ENCODE peak calls at places on chromosome 1, in eight cellular contexts. Z is spleen, N is uterus, F is A549, U is H1, H is H7, P is body of pancreas, W is adipocyte. L is an unnamed sample.
A peak's percentile ranks its signal among the peaks of the same experiment; 100 is the strongest.

GRCh38 chr1:91569411-91570104 is 68.9 kb downstream of the CDC7 start:
- DNase-seq in Z (no peak), N (peak; percentile 65), F (peak; percentile 25), U (no peak), H (no peak), P (peak; percentile 31), W (peak; percentile 84), L (no peak)

GRCh38 chr1:184800876-184801275 is 46.2 kb upstream of the EDEM3 start:
- DNase-seq in Z (no peak), N (no peak), F (no peak), U (no peak), H (no peak), P (no peak), W (no peak), L (no peak)

GRCh38 chr1:93581917-93582850 is 99.5 kb downstream of the BCAR3 start:
- DNase-seq in Z (peak; percentile 62), N (no peak), F (no peak), U (no peak), H (no peak), P (no peak), W (no peak), L (no peak)

GRCh38 chr1:60936052-60936619 is 146.2 kb upstream of the NFIA start:
- DNase-seq in Z (no peak), N (no peak), F (no peak), U (no peak), H (no peak), P (no peak), W (peak; percentile 71), L (no peak)

GRCh38 chr1:174988539-174988938 is 11.2 kb upstream of the CACYBP start:
- DNase-seq in Z (no peak), N (no peak), F (no peak), U (no peak), H (no peak), P (no peak), W (no peak), L (no peak)

GRCh38 chr1:26302733-26303405 is 3.6 kb downstream of the UBXN11 start:
- DNase-seq in Z (no peak), N (no peak), F (no peak), U (no peak), H (peak; percentile 51), P (no peak), W (peak; percentile 44), L (no peak)

GRCh38 chr1:223211323-223211985 is 68.4 kb upstream of the TLR5 start:
- DNase-seq in Z (no peak), N (no peak), F (no peak), U (no peak), H (no peak), P (no peak), W (no peak), L (no peak)

GRCh38 chr1:232915212-232915611 is 35.2 kb upstream of the NTPCR start:
- DNase-seq in Z (no peak), N (no peak), F (no peak), U (no peak), H (no peak), P (no peak), W (no peak), L (no peak)

GRCh38 chr1:211326528-211327340 is at the start of gene TRAF5:
- DNase-seq in Z (peak; percentile 92), N (peak; percentile 63), F (peak; percentile 37), U (peak; percentile 82), H (peak; percentile 89), P (peak; percentile 60), W (peak; percentile 81), L (peak; percentile 80)

GRCh38 chr1:83130886-83131691 is 867.8 kb downstream of the TTLL7 start:
- DNase-seq in Z (no peak), N (no peak), F (no peak), U (no peak), H (no peak), P (no peak), W (no peak), L (no peak)

GRCh38 chr1:34874581-34874980 is 15.0 kb upstream of the SMIM12 start:
- DNase-seq in Z (no peak), N (no peak), F (no peak), U (no peak), H (no peak), P (no peak), W (no peak), L (no peak)

GRCh38 chr1:36493524-36493923 is 10.8 kb upstream of the CSF3R start:
- DNase-seq in Z (peak; percentile 6), N (no peak), F (no peak), U (no peak), H (no peak), P (no peak), W (no peak), L (no peak)

GRCh38 chr1:228318823-228319241 is 87.8 kb downstream of the TRIM11 start:
- DNase-seq in Z (peak; percentile 73), N (no peak), F (no peak), U (no peak), H (no peak), P (peak; percentile 9), W (no peak), L (no peak)

GRCh38 chr1:64539808-64540207 is 69.9 kb downstream of the CACHD1 start:
- DNase-seq in Z (no peak), N (peak; percentile 78), F (no peak), U (no peak), H (no peak), P (peak; percentile 87), W (peak; percentile 71), L (peak; percentile 38)

GRCh38 chr1:218670875-218671274 is 325.7 kb downstream of the TGFB2 start:
- DNase-seq in Z (no peak), N (no peak), F (no peak), U (no peak), H (no peak), P (no peak), W (no peak), L (no peak)

GRCh38 chr1:64041366-64042131 is 161.9 kb upstream of the UBE2U start:
- DNase-seq in Z (no peak), N (no peak), F (no peak), U (no peak), H (no peak), P (no peak), W (no peak), L (no peak)

GRCh38 chr1:155057104-155057503 is 6.0 kb downstream of the ADAM15 start:
- DNase-seq in Z (no peak), N (no peak), F (no peak), U (no peak), H (no peak), P (no peak), W (no peak), L (no peak)
- H3K4me3 ChIP-seq in Z (no peak overlapping the region), N (no peak overlapping the region), F (no peak overlapping the region), U (no peak overlapping the region), H (no peak overlapping the region), P (no peak overlapping the region), W (no peak overlapping the region), L (no peak overlapping the region)

GRCh38 chr1:170261669-170262068 is 115.9 kb downstream of the NTMT2 start:
- DNase-seq in Z (no peak), N (no peak), F (no peak), U (no peak), H (no peak), P (no peak), W (peak; percentile 27), L (no peak)
- H3K4me3 ChIP-seq in Z (no peak overlapping the region), N (no peak overlapping the region), F (no peak overlapping the region), U (no peak overlapping the region), H (no peak overlapping the region), P (no peak overlapping the region), W (peak overlapping the region; percentile 13), L (no peak overlapping the region)

DNA sequence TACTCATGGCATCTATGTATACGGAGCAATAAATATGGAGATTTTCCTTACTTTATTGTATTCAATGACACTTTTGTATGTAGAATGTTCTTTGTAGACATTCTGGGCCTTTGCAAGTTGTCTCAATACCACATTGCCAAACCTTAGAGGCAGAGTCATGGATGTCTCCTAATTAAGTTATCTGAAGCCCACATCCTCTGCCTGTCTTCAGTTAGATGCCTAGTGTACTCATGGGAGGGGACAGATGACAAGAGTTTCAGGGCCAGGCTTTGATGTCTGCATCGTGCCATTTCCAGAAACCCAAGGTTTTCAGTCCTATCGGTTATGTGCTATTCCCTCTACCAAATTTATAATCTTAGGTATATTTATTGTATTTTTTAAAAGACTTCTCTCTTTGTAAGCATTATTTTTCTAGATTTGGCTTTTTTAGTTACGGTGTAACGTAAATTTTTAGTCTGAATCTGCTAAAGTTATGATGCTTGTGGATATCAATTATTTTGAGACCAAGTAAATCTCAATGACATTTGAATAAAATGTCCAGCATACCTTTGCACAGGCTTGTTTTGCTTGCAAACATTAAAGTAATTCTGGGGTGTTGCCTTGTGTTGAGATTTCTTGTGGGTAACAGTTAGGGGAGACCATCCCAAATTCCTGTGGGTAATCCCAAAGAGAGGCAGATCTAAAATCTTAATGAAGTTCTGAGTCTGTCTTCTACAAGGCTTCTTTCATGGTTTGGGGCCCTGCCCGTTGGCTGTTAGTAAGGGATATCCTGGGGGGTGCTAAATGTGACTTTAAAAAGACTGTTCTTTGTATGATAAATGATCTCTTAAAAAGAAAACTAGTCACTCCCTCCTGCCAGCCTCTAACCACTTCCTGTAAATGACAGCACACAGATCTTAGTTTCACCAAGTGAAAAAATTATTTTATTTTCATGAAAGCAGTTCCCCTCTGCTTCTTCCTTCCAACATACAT is 8.0 kb upstream of the MACF1 start:
- DNase-seq in Z (no peak), N (no peak), F (no peak), U (no peak), H (no peak), P (no peak), W (peak; percentile 46), L (no peak)
- H3K4me3 ChIP-seq in Z (no peak overlapping the region), N (no peak overlapping the region), F (no peak overlapping the region), U (no peak overlapping the region), H (no peak overlapping the region), P (no peak overlapping the region), W (no peak overlapping the region), L (no peak overlapping the region)

GRCh38 chr1:14922942-14923341 is 230.6 kb upstream of the TMEM51 start:
- DNase-seq in Z (no peak), N (no peak), F (no peak), U (no peak), H (no peak), P (no peak), W (no peak), L (no peak)

GRCh38 chr1:14924012-14924452 is 229.5 kb upstream of the TMEM51 start:
- DNase-seq in Z (peak; percentile 89), N (peak; percentile 63), F (peak; percentile 70), U (no peak), H (peak; percentile 96), P (peak; percentile 81), W (peak; percentile 95), L (peak; percentile 29)

GRCh38 chr1:14924455-14925325 is 228.9 kb upstream of the TMEM51 start:
- DNase-seq in Z (peak; percentile 81), N (peak; percentile 30), F (peak; percentile 43), U (no peak), H (peak; percentile 90), P (peak; percentile 68), W (peak; percentile 86), L (peak; percentile 21)

GRCh38 chr1:14925336-14926136 is 228.0 kb upstream of the TMEM51 start:
- DNase-seq in Z (no peak), N (no peak), F (no peak), U (no peak), H (no peak), P (no peak), W (no peak), L (no peak)

DNA sequence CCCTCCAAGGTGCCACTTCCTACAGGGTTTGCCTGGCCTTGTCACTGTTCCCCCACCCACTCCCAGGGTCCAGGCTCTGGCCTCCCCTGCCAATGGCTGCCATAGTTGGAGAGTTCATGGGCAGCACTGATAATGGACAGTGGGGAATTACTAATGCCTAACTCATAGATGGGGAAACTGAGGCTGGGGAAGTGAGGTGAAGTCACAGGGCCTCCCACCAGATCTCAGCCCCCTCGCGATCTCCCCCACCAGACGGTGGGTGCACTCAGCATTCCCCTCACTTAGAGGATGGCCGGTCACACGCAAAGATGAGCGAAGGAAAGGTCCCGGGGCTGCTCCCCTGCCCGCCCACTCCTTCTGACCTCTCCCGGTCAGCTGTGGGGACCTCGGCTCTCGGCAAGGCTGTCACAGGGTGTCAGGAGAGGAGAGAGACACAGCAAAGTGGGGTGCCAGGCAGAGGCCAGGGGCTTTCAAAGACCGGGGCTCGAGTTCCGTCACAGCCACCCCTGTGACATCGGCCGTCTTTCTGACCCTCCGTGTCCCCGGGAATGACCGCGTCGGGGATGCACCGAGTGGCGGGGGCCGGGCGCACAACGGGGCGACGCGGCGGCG is 230.0 kb upstream of the TMEM51 start:
- DNase-seq in Z (no peak), N (no peak), F (no peak), U (no peak), H (no peak), P (no peak), W (no peak), L (no peak)
- H3K4me3 ChIP-seq in Z (peak overlapping the region; percentile 59), N (peak overlapping the region; percentile 16), F (peak overlapping the region; percentile 72), U (peak overlapping the region; percentile 49), H (peak overlapping the region; percentile 59), P (no peak overlapping the region), W (peak overlapping the region; percentile 65), L (no peak overlapping the region)